ENCODE peak calls at places on chromosomes 4 and X, in six cellular contexts. One of them, this sample, is unnamed. For H3K9me3 and H3K36me3, the result is how much of the 10 kb centered on the place peaks cover.

GRCh38 chr4:55395529-55396304 is at the start of gene TMEM165:
- DNase-seq in upper lobe of right lung: peak
- DNase-seq in PC-3: peak
- DNase-seq in H1: peak
- DNase-seq in lung: peak
- DNase-seq in breast epithelium: peak
- DNase-seq in this sample: peak

GRCh38 chrX:39752820-39753219 is 344.9 kb downstream of the BCOR start:
- DNase-seq in upper lobe of right lung: no peak
- DNase-seq in PC-3: peak
- DNase-seq in H1: no peak
- DNase-seq in lung: no peak
- DNase-seq in breast epithelium: no peak
- DNase-seq in this sample: no peak

GRCh38 chr4:82741188-82741587 is 57.4 kb downstream of the SCD5 start:
- DNase-seq in upper lobe of right lung: no peak
- DNase-seq in PC-3: no peak
- DNase-seq in H1: no peak
- DNase-seq in lung: no peak
- DNase-seq in breast epithelium: no peak
- DNase-seq in this sample: no peak

GRCh38 chr4:112735474-112735951 is 98.6 kb downstream of the LARP7 start:
- DNase-seq in upper lobe of right lung: no peak
- DNase-seq in PC-3: peak
- DNase-seq in H1: no peak
- DNase-seq in lung: no peak
- DNase-seq in breast epithelium: no peak
- DNase-seq in this sample: peak

GRCh38 chr4:45931151-45931550 is 192.7 kb downstream of the GABRG1 start:
- DNase-seq in upper lobe of right lung: no peak
- DNase-seq in PC-3: peak
- DNase-seq in H1: no peak
- DNase-seq in lung: no peak
- DNase-seq in breast epithelium: no peak
- DNase-seq in this sample: no peak

GRCh38 chr4:164948943-164949342 is 28.5 kb downstream of the TRIM61 start:
- DNase-seq in upper lobe of right lung: no peak
- DNase-seq in PC-3: no peak
- DNase-seq in H1: no peak
- DNase-seq in lung: no peak
- DNase-seq in breast epithelium: no peak
- DNase-seq in this sample: no peak

GRCh38 chrX:11944486-11944885 is 186.4 kb downstream of the MSL3 start:
- DNase-seq in upper lobe of right lung: no peak
- DNase-seq in PC-3: peak
- DNase-seq in H1: peak
- DNase-seq in lung: no peak
- DNase-seq in breast epithelium: no peak
- DNase-seq in this sample: no peak

GRCh38 chr4:165931741-165932140 is 58.7 kb downstream of the TLL1 start:
- DNase-seq in upper lobe of right lung: no peak
- DNase-seq in PC-3: no peak
- DNase-seq in H1: no peak
- DNase-seq in lung: no peak
- DNase-seq in breast epithelium: no peak
- DNase-seq in this sample: no peak

GRCh38 chr4:41913509-41913908 is 21.7 kb upstream of the TMEM33 start:
- DNase-seq in upper lobe of right lung: no peak
- DNase-seq in PC-3: peak
- DNase-seq in H1: no peak
- DNase-seq in lung: no peak
- DNase-seq in breast epithelium: no peak
- DNase-seq in this sample: no peak

GRCh38 chr4:1337376-1337831 is 9.6 kb upstream of the UVSSA start:
- DNase-seq in upper lobe of right lung: no peak
- DNase-seq in PC-3: peak
- DNase-seq in H1: no peak
- DNase-seq in lung: no peak
- DNase-seq in breast epithelium: no peak
- DNase-seq in this sample: no peak

GRCh38 chr4:126748736-126749135 is 884.0 kb upstream of the INTU start:
- DNase-seq in upper lobe of right lung: no peak
- DNase-seq in PC-3: no peak
- DNase-seq in H1: no peak
- DNase-seq in lung: no peak
- DNase-seq in breast epithelium: no peak
- DNase-seq in this sample: no peak

GRCh38 chr4:186740822-186741221 is 17.2 kb upstream of the FAT1 start:
- DNase-seq in upper lobe of right lung: no peak
- DNase-seq in PC-3: no peak
- DNase-seq in H1: no peak
- DNase-seq in lung: no peak
- DNase-seq in breast epithelium: no peak
- DNase-seq in this sample: no peak

GRCh38 chr4:186108391-186108790 is 3.9 kb downstream of the FAM149A start:
- DNase-seq in upper lobe of right lung: no peak
- DNase-seq in PC-3: no peak
- DNase-seq in H1: no peak
- DNase-seq in lung: no peak
- DNase-seq in breast epithelium: no peak
- DNase-seq in this sample: no peak

GRCh38 chrX:17414839-17415238 is 39.8 kb downstream of the NHS start:
- DNase-seq in upper lobe of right lung: no peak
- DNase-seq in PC-3: no peak
- DNase-seq in H1: peak
- DNase-seq in lung: no peak
- DNase-seq in breast epithelium: no peak
- DNase-seq in this sample: no peak

GRCh38 chrX:22660756-22661155 is 339.0 kb upstream of the DDX53 start:
- DNase-seq in upper lobe of right lung: no peak
- DNase-seq in PC-3: no peak
- DNase-seq in H1: no peak
- DNase-seq in lung: no peak
- DNase-seq in breast epithelium: no peak
- DNase-seq in this sample: no peak

GRCh38 chr4:3307060-3307459 is 14.2 kb downstream of the RGS12 start:
- DNase-seq in upper lobe of right lung: peak
- DNase-seq in PC-3: no peak
- DNase-seq in H1: no peak
- DNase-seq in lung: no peak
- DNase-seq in breast epithelium: peak
- DNase-seq in this sample: no peak

GRCh38 chr4:15695240-15695699 is 7.6 kb upstream of the BST1 start:
- DNase-seq in upper lobe of right lung: no peak
- DNase-seq in PC-3: peak
- DNase-seq in H1: no peak
- DNase-seq in lung: no peak
- DNase-seq in breast epithelium: no peak
- DNase-seq in this sample: no peak

GRCh38 chrX:96480081-96480480 is 204.6 kb upstream of the DIAPH2 start:
- DNase-seq in upper lobe of right lung: no peak
- DNase-seq in PC-3: peak
- DNase-seq in H1: no peak
- DNase-seq in lung: no peak
- DNase-seq in breast epithelium: no peak
- DNase-seq in this sample: no peak

GRCh38 chrX:148914783-148915182 is 414.4 kb downstream of the AFF2 start:
- DNase-seq in upper lobe of right lung: no peak
- DNase-seq in PC-3: no peak
- DNase-seq in H1: no peak
- DNase-seq in lung: no peak
- DNase-seq in breast epithelium: no peak
- DNase-seq in this sample: no peak

GRCh38 chrX:53048169-53049126 is at the start of gene GPR173:
- DNase-seq in upper lobe of right lung: peak
- DNase-seq in PC-3: peak
- DNase-seq in H1: peak
- DNase-seq in lung: no peak
- DNase-seq in breast epithelium: no peak
- DNase-seq in this sample: no peak

GRCh38 chr4:66585767-66586166 is 915.5 kb upstream of the EPHA5 start:
- DNase-seq in upper lobe of right lung: no peak
- DNase-seq in PC-3: no peak
- DNase-seq in H1: no peak
- DNase-seq in lung: no peak
- DNase-seq in breast epithelium: no peak
- DNase-seq in this sample: no peak

GRCh38 chr4:74157116-74157742 is 689 bp upstream of the MTHFD2L start:
- DNase-seq in upper lobe of right lung: no peak
- DNase-seq in PC-3: no peak
- DNase-seq in H1: no peak
- DNase-seq in lung: no peak
- DNase-seq in breast epithelium: no peak
- DNase-seq in this sample: no peak

GRCh38 chr4:175927121-175927520 is 115.1 kb upstream of the GPM6A start:
- DNase-seq in upper lobe of right lung: no peak
- DNase-seq in PC-3: no peak
- DNase-seq in H1: no peak
- DNase-seq in lung: no peak
- DNase-seq in breast epithelium: no peak
- DNase-seq in this sample: no peak

GRCh38 chr4:20317424-20317985 is 65.8 kb downstream of the SLIT2 start:
- DNase-seq in upper lobe of right lung: no peak
- DNase-seq in PC-3: no peak
- DNase-seq in H1: no peak
- DNase-seq in lung: no peak
- DNase-seq in breast epithelium: no peak
- DNase-seq in this sample: no peak

GRCh38 chrX:75228854-75229253 is 45.0 kb upstream of the UPRT start:
- DNase-seq in upper lobe of right lung: no peak
- DNase-seq in PC-3: no peak
- DNase-seq in H1: no peak
- DNase-seq in lung: no peak
- DNase-seq in breast epithelium: no peak
- DNase-seq in this sample: no peak

GRCh38 chr4:80229128-80229527 is 31.8 kb downstream of the PRDM8 start:
- DNase-seq in upper lobe of right lung: no peak
- DNase-seq in PC-3: no peak
- DNase-seq in H1: no peak
- DNase-seq in lung: no peak
- DNase-seq in breast epithelium: no peak
- DNase-seq in this sample: no peak

GRCh38 chr4:113256946-113257345 is 207.5 kb downstream of the ANK2 start:
- DNase-seq in upper lobe of right lung: no peak
- DNase-seq in PC-3: no peak
- DNase-seq in H1: no peak
- DNase-seq in lung: no peak
- DNase-seq in breast epithelium: no peak
- DNase-seq in this sample: no peak

GRCh38 chrX:154369453-154370299 is 4.8 kb downstream of the FLNA start:
- DNase-seq in upper lobe of right lung: peak
- DNase-seq in PC-3: peak
- DNase-seq in H1: peak
- DNase-seq in lung: peak
- DNase-seq in breast epithelium: peak
- DNase-seq in this sample: peak

GRCh38 chrX:154367474-154368308 is 6.7 kb downstream of the FLNA start:
- DNase-seq in upper lobe of right lung: no peak
- DNase-seq in PC-3: no peak
- DNase-seq in H1: no peak
- DNase-seq in lung: no peak
- DNase-seq in breast epithelium: no peak
- DNase-seq in this sample: no peak

GRCh38 chrX:154366666-154367055 is 7.8 kb downstream of the FLNA start:
- DNase-seq in upper lobe of right lung: no peak
- DNase-seq in PC-3: no peak
- DNase-seq in H1: no peak
- DNase-seq in lung: no peak
- DNase-seq in breast epithelium: no peak
- DNase-seq in this sample: no peak

GRCh38 chrX:154370300-154370881 is 4.0 kb downstream of the FLNA start:
- DNase-seq in upper lobe of right lung: no peak
- DNase-seq in PC-3: no peak
- DNase-seq in H1: no peak
- DNase-seq in lung: no peak
- DNase-seq in breast epithelium: no peak
- DNase-seq in this sample: no peak

DNA sequence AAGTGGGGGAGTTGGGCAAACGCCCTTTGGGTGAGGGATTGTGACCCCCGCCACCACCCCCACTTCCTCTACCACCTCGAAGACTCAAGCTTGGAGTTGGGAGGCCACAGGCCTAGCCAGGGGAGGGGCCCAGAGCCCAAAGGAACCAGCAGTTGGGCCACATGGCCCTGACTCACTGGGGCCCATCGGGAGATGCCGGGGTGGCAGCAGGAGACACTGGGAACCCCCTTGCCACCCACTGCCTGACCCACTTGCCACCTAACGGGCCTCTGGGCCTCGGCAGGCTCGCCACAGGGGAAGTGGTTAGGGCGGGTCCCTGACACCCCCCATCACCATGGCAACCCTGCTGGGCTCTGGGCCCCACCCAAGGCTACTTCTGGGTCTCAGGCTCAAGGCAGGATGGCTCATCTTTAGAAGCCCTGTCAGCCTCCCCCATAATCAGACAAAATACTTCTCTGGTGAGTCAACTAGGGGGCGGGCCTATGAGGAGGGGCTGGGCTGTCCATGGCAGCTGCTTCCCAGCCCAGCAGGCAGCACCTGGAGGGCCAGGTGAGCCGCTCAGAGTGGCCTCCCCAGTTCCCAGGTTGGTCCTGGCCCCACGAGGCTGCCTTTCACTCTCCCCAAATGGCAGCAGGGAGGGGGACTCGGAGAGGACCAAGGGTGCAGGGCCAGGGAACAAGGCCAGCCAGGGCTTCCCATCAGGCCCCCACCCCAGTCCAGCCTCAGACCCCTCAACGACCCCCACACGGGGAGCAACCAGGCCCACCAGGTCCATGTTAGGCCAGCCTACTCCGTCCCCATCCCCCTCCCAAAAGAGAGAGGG is 5.6 kb downstream of the FLNA start:
- DNase-seq in upper lobe of right lung: peak
- DNase-seq in PC-3: peak
- DNase-seq in H1: no peak
- DNase-seq in lung: peak
- DNase-seq in breast epithelium: no peak
- DNase-seq in this sample: peak
- H3K9me3 ChIP-seq in upper lobe of right lung: under half
- H3K9me3 ChIP-seq in PC-3: under half
- H3K9me3 ChIP-seq in H1: under half
- H3K9me3 ChIP-seq in lung: under half
- H3K9me3 ChIP-seq in breast epithelium: under half
- H3K9me3 ChIP-seq in this sample: under half

GRCh38 chr4:182425302-182425701 is 182.1 kb downstream of the TENM3 start:
- DNase-seq in upper lobe of right lung: no peak
- DNase-seq in PC-3: no peak
- DNase-seq in H1: no peak
- DNase-seq in lung: no peak
- DNase-seq in breast epithelium: no peak
- DNase-seq in this sample: no peak
- H3K36me3 ChIP-seq in upper lobe of right lung: under half
- H3K36me3 ChIP-seq in PC-3: under half
- H3K36me3 ChIP-seq in H1: under half
- H3K36me3 ChIP-seq in lung: under half
- H3K36me3 ChIP-seq in breast epithelium: under half
- H3K36me3 ChIP-seq in this sample: under half

GRCh38 chrX:27399146-27399456 is 64.0 kb downstream of the PPP4R3C start:
- DNase-seq in upper lobe of right lung: no peak
- DNase-seq in PC-3: no peak
- DNase-seq in H1: no peak
- DNase-seq in lung: no peak
- DNase-seq in breast epithelium: no peak
- DNase-seq in this sample: no peak
- H3K9me3 ChIP-seq in upper lobe of right lung: under half
- H3K9me3 ChIP-seq in PC-3: under half
- H3K9me3 ChIP-seq in H1: under half
- H3K9me3 ChIP-seq in lung: under half
- H3K9me3 ChIP-seq in breast epithelium: under half
- H3K9me3 ChIP-seq in this sample: under half

GRCh38 chrX:49178537-49178936 is 6.8 kb downstream of the PLP2 start:
- DNase-seq in upper lobe of right lung: no peak
- DNase-seq in PC-3: no peak
- DNase-seq in H1: no peak
- DNase-seq in lung: no peak
- DNase-seq in breast epithelium: no peak
- DNase-seq in this sample: no peak
- H3K36me3 ChIP-seq in upper lobe of right lung: under half
- H3K36me3 ChIP-seq in PC-3: under half
- H3K36me3 ChIP-seq in H1: under half
- H3K36me3 ChIP-seq in lung: under half
- H3K36me3 ChIP-seq in breast epithelium: under half
- H3K36me3 ChIP-seq in this sample: under half